ENCODE peak calls at places on chromosomes 12 and 14, in six cellular contexts. V is CD4-positive, alpha-beta T cell; B is lower lobe of right lung; G is cardiac muscle cell; F is heart right ventricle; S is brain microvascular endothelial cell. C is an unnamed sample.

GRCh38 chr12:1808036-1808797 is 12.1 kb upstream of the LRTM2 start:
- DNase-seq in V (no peak), S (no peak), B (peak), G (no peak), F (no peak), C (no peak)

GRCh38 chr14:38207830-38208815 is at the start of gene SSTR1:
- DNase-seq in G (peak), V (no peak), F (no peak), B (no peak), S (no peak), C (no peak)

GRCh38 chr14:61690982-61691381 is 4.3 kb upstream of the HIF1A start:
- DNase-seq in S (no peak), B (no peak), F (no peak), G (no peak), V (no peak), C (no peak)

GRCh38 chr14:93980464-93981201 is 4.3 kb upstream of the ASB2 start:
- DNase-seq in F (peak), B (no peak), S (no peak), G (no peak), V (no peak), C (no peak)

GRCh38 chr12:79251356-79251755 is 386.8 kb downstream of the SYT1 start:
- DNase-seq in G (peak), F (no peak), V (no peak), B (no peak), S (peak), C (no peak)

GRCh38 chr12:19036673-19037357 is 92.7 kb upstream of the PLEKHA5 start:
- DNase-seq in V (no peak), B (no peak), G (peak), S (peak), F (no peak), C (no peak)

GRCh38 chr12:121025442-121026226 is 9.3 kb upstream of the C12orf43 start:
- DNase-seq in S (no peak), G (no peak), F (no peak), B (peak), V (no peak), C (no peak)

GRCh38 chr14:72573725-72574426 is 320.0 kb downstream of the DPF3 start:
- DNase-seq in G (no peak), S (no peak), V (no peak), F (no peak), B (no peak), C (no peak)

GRCh38 chr12:116002890-116003536 is 274.5 kb downstream of the MED13L start:
- DNase-seq in G (no peak), S (no peak), B (no peak), V (no peak), F (no peak), C (no peak)

GRCh38 chr14:97380539-97380941 is 583.4 kb downstream of the VRK1 start:
- DNase-seq in G (no peak), B (no peak), S (no peak), V (no peak), F (no peak), C (no peak)

DNA sequence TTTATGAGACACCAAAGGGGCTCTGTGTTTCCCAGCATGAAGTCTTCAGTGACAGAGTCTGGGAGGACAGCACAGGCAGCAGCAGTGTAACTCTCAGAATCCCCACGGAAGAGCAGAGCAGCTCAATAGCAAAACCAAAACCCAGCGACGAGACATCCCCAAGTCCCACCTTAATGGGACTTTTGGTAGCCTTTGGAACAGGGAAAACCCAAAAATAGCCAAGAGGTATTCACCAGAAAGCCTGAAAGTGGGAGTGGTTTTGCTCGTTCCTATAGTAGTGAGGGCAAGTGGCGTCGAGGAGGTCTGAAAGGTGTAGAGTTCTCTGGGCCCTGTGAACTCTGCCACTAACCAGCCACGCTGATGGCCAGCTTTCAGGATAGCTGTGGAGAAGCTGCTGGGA is 174.6 kb downstream of the ETV6 start:
- DNase-seq in S (no peak), G (no peak), V (no peak), F (no peak), B (no peak), C (no peak)
- H3K27ac ChIP-seq in S (no peak), G (peak), V (no peak), F (no peak), B (no peak), C (no peak)

DNA sequence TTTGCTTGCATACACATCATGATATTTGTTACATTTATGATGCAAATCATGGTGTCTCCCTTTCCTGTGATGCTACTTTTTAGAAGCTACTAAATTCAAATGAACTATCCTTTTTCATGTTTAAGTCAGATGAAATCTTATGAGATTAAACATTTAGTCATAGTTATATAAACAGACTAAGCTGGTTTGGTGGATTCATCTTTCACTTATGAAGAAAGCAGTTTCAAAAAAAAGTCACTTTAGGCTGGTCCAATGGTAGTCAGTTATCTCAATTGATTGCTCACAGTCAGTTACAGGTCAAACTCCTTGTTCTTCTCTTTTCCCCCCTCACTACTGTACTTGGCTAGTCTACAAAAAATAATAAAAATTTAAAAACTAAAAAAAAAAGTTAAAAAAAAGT is 19.7 kb downstream of the SYCP3 start:
- DNase-seq in V (no peak), F (no peak), B (no peak), G (no peak), S (no peak), C (no peak)
- H3K27ac ChIP-seq in V (no peak), F (no peak), B (no peak), G (no peak), S (no peak), C (no peak)

GRCh38 chr12:58819345-58819744 is 101.0 kb downstream of the LRIG3 start:
- DNase-seq in F (peak), S (no peak), V (no peak), G (no peak), B (no peak), C (no peak)
- H3K27ac ChIP-seq in F (no peak), S (no peak), V (no peak), G (no peak), B (no peak), C (no peak)

DNA sequence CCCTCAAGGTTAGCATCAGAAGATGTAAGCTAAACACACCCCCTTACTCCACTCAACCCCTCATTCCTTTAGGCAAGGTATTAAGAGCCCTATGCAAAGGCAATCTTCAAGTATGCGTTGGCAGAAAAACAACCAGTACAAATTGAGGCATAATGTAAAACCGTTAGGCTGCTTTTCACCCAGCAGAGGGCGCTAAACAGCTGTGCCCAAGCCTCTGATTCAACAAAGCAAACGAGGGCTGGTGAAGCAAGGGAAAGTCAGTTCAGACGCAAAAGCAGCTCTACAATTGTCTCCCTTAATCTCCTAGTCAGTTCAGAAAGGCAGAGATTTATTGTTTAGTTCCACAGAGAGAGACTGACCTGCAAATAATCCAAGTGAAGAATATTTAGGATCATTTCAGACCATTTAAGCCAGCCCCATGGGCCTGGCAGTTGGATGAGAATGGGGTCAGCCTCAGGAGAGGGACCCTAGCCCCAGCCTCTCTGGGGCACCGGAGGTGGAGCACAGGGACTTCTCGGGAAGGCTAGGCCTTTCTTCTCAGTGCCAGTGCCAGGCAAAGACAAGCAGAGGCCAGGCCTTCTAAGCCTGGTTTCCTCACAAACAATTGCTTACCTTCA is 23.5 kb downstream of the DCAF5 start:
- DNase-seq in V (peak), B (peak), F (peak), S (peak), G (peak), C (no peak)
- H3K27ac ChIP-seq in V (no peak), B (peak), F (peak), S (no peak), G (peak), C (peak)

GRCh38 chr14:65237023-65237814 is 134.9 kb upstream of the MAX start:
- DNase-seq in F (no peak), B (no peak), V (no peak), G (no peak), S (no peak), C (no peak)

GRCh38 chr14:65239897-65240296 is 137.6 kb upstream of the MAX start:
- DNase-seq in G (no peak), F (no peak), S (no peak), B (no peak), V (no peak), C (peak)

GRCh38 chr14:65239143-65239672 is 136.9 kb upstream of the MAX start:
- DNase-seq in G (peak), F (no peak), B (no peak), S (peak), V (no peak), C (no peak)

GRCh38 chr14:65238456-65238855 is 136.1 kb upstream of the MAX start:
- DNase-seq in F (no peak), B (no peak), V (no peak), S (peak), G (no peak), C (no peak)

DNA sequence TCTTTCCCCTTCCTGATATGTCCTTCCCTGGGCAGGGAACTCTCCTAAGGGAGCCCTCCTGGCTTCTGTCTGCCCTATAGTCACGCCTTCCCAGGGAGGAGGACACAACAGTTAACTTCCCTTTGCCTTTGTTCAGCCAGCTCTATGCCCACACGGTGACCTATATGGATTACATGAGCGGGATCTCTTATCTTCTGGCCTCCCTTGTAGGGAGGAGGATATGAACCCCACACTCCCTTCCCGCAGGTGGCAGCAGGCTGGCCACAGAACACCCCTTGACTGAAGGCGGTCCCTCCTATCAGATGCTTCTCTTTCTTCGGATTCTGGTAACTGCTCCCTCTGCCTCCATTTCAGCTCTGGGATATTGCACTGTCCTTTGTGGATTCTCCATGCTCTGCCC is 135.6 kb upstream of the MAX start:
- DNase-seq in S (no peak), G (no peak), B (no peak), V (no peak), F (no peak), C (no peak)
- H3K27ac ChIP-seq in S (peak), G (no peak), B (no peak), V (no peak), F (no peak), C (peak)

C was measured in caudate nucleus.